ENCODE peak calls at places on chromosomes 1 and 21, in eight cellular contexts. M, E, O, S, F, X, Z and Q are unnamed samples.
A peak's percentile ranks its signal among the peaks of the same experiment; 100 is the strongest.

GRCh38 chr21:33825898-33826297 is 89.7 kb downstream of the ATP5PO start:
- DNase-seq in M (no peak), E (no peak), O (no peak), S (no peak), F (no peak), X (no peak), Z (peak; percentile 67), Q (peak; percentile 23)

GRCh38 chr1:93670141-93670540 is 11.5 kb downstream of the BCAR3 start:
- DNase-seq in M (no peak), E (no peak), O (no peak), S (no peak), F (no peak), X (no peak), Z (peak; percentile 74), Q (peak; percentile 72)

GRCh38 chr1:4053160-4053748 is 153.2 kb upstream of the C1orf174 start:
- DNase-seq in M (no peak), E (no peak), O (no peak), S (no peak), F (no peak), X (no peak), Z (no peak), Q (no peak)

GRCh38 chr1:226628624-226629155 is 80.1 kb downstream of the STUM start:
- DNase-seq in M (no peak), E (no peak), O (no peak), S (no peak), F (no peak), X (peak; percentile 73), Z (no peak), Q (no peak)

GRCh38 chr1:159854101-159854692 is 8.3 kb downstream of the VSIG8 start:
- DNase-seq in M (no peak), E (peak; percentile 45), O (peak; percentile 49), S (peak; percentile 31), F (no peak), X (no peak), Z (peak; percentile 53), Q (peak; percentile 60)

GRCh38 chr1:7387053-7387861 is 383.8 kb upstream of the VAMP3 start:
- DNase-seq in M (peak; percentile 70), E (no peak), O (no peak), S (no peak), F (no peak), X (no peak), Z (no peak), Q (no peak)

GRCh38 chr1:150161747-150162581 is 12.2 kb downstream of the PLEKHO1 start:
- DNase-seq in M (no peak), E (no peak), O (no peak), S (no peak), F (no peak), X (no peak), Z (no peak), Q (peak; percentile 37)

GRCh38 chr21:33198346-33199135 is 31.2 kb upstream of the IFNAR2 start:
- DNase-seq in M (peak; percentile 11), E (no peak), O (peak; percentile 54), S (no peak), F (no peak), X (peak; percentile 34), Z (peak; percentile 58), Q (no peak)

GRCh38 chr1:31038360-31038759 is 27.2 kb downstream of the PUM1 start:
- DNase-seq in M (no peak), E (no peak), O (no peak), S (no peak), F (no peak), X (no peak), Z (peak; percentile 55), Q (peak; percentile 47)

GRCh38 chr21:29555601-29556000 is 256.9 kb downstream of the BACH1 start:
- DNase-seq in M (no peak), E (no peak), O (no peak), S (no peak), F (no peak), X (no peak), Z (no peak), Q (no peak)

GRCh38 chr1:225474986-225475820 is 47.4 kb upstream of the LBR start:
- DNase-seq in M (peak; percentile 93), E (peak; percentile 84), O (peak; percentile 65), S (peak; percentile 38), F (peak; percentile 43), X (peak; percentile 40), Z (peak; percentile 71), Q (peak; percentile 56)

GRCh38 chr1:206826409-206826808 is 39.0 kb upstream of the IL20 start:
- DNase-seq in M (no peak), E (no peak), O (no peak), S (no peak), F (no peak), X (no peak), Z (peak; percentile 71), Q (peak; percentile 91)

GRCh38 chr1:77175230-77175844 is 43.9 kb downstream of the PIGK start:
- DNase-seq in M (no peak), E (no peak), O (no peak), S (no peak), F (no peak), X (no peak), Z (peak; percentile 24), Q (peak; percentile 12)

GRCh38 chr1:201361652-201362504 is 15.6 kb downstream of the TNNT2 start:
- DNase-seq in M (no peak), E (peak; percentile 73), O (no peak), S (no peak), F (no peak), X (peak; percentile 46), Z (peak; percentile 47), Q (peak; percentile 35)